ENCODE peak calls at places on chromosomes 1 and 21, in ten cellular contexts. One of them, this sample, is unnamed.

GRCh38 chr1:200909071-200909470 is 14.4 kb downstream of the INAVA start:
- DNase-seq in transverse colon: no peak
- DNase-seq in AG08395: no peak
- DNase-seq in stimulated activated CD4-positive, alpha-beta T cell treated with anti-CD3 and anti-CD28 coated beads, Interleukin-4, amount 100 ng/mL, for 24 hours: no peak
- DNase-seq in SHP77: no peak
- DNase-seq in mesothelial cell of epicardium: no peak
- DNase-seq in AG20443: no peak
- DNase-seq in cardiac muscle cell: no peak
- DNase-seq in pons: no peak
- DNase-seq in NCI-H1105: no peak
- DNase-seq in this sample: no peak

GRCh38 chr1:209707308-209707707 is 2.7 kb downstream of the HSD11B1 start:
- DNase-seq in transverse colon: no peak
- DNase-seq in AG08395: no peak
- DNase-seq in stimulated activated CD4-positive, alpha-beta T cell treated with anti-CD3 and anti-CD28 coated beads, Interleukin-4, amount 100 ng/mL, for 24 hours: no peak
- DNase-seq in SHP77: no peak
- DNase-seq in mesothelial cell of epicardium: no peak
- DNase-seq in AG20443: no peak
- DNase-seq in cardiac muscle cell: no peak
- DNase-seq in pons: no peak
- DNase-seq in NCI-H1105: no peak
- DNase-seq in this sample: no peak

GRCh38 chr1:90707363-90707710 is 9.8 kb downstream of the BARHL2 start:
- DNase-seq in transverse colon: peak
- DNase-seq in AG08395: peak
- DNase-seq in stimulated activated CD4-positive, alpha-beta T cell treated with anti-CD3 and anti-CD28 coated beads, Interleukin-4, amount 100 ng/mL, for 24 hours: no peak
- DNase-seq in SHP77: no peak
- DNase-seq in mesothelial cell of epicardium: peak
- DNase-seq in AG20443: peak
- DNase-seq in cardiac muscle cell: peak
- DNase-seq in pons: no peak
- DNase-seq in NCI-H1105: no peak
- DNase-seq in this sample: no peak

GRCh38 chr1:89069955-89070354 is 4.9 kb upstream of the GBP1 start:
- DNase-seq in transverse colon: no peak
- DNase-seq in AG08395: no peak
- DNase-seq in stimulated activated CD4-positive, alpha-beta T cell treated with anti-CD3 and anti-CD28 coated beads, Interleukin-4, amount 100 ng/mL, for 24 hours: no peak
- DNase-seq in SHP77: no peak
- DNase-seq in mesothelial cell of epicardium: no peak
- DNase-seq in AG20443: no peak
- DNase-seq in cardiac muscle cell: no peak
- DNase-seq in pons: peak
- DNase-seq in NCI-H1105: no peak
- DNase-seq in this sample: no peak

GRCh38 chr1:1536938-1537546 is 3.4 kb downstream of the TMEM240 start:
- DNase-seq in transverse colon: no peak
- DNase-seq in AG08395: peak
- DNase-seq in stimulated activated CD4-positive, alpha-beta T cell treated with anti-CD3 and anti-CD28 coated beads, Interleukin-4, amount 100 ng/mL, for 24 hours: no peak
- DNase-seq in SHP77: no peak
- DNase-seq in mesothelial cell of epicardium: no peak
- DNase-seq in AG20443: no peak
- DNase-seq in cardiac muscle cell: no peak
- DNase-seq in pons: no peak
- DNase-seq in NCI-H1105: no peak
- DNase-seq in this sample: no peak

GRCh38 chr1:204278973-204279372 is 65.2 kb upstream of the GOLT1A start:
- DNase-seq in transverse colon: no peak
- DNase-seq in AG08395: no peak
- DNase-seq in stimulated activated CD4-positive, alpha-beta T cell treated with anti-CD3 and anti-CD28 coated beads, Interleukin-4, amount 100 ng/mL, for 24 hours: no peak
- DNase-seq in SHP77: no peak
- DNase-seq in mesothelial cell of epicardium: no peak
- DNase-seq in AG20443: no peak
- DNase-seq in cardiac muscle cell: no peak
- DNase-seq in pons: no peak
- DNase-seq in NCI-H1105: no peak
- DNase-seq in this sample: no peak

GRCh38 chr21:31509108-31510017 is 150.1 kb upstream of the SOD1 start:
- DNase-seq in transverse colon: peak
- DNase-seq in AG08395: no peak
- DNase-seq in stimulated activated CD4-positive, alpha-beta T cell treated with anti-CD3 and anti-CD28 coated beads, Interleukin-4, amount 100 ng/mL, for 24 hours: peak
- DNase-seq in SHP77: no peak
- DNase-seq in mesothelial cell of epicardium: no peak
- DNase-seq in AG20443: peak
- DNase-seq in cardiac muscle cell: peak
- DNase-seq in pons: no peak
- DNase-seq in NCI-H1105: no peak
- DNase-seq in this sample: no peak

GRCh38 chr1:7360526-7360925 is 410.6 kb upstream of the VAMP3 start:
- DNase-seq in transverse colon: no peak
- DNase-seq in AG08395: no peak
- DNase-seq in stimulated activated CD4-positive, alpha-beta T cell treated with anti-CD3 and anti-CD28 coated beads, Interleukin-4, amount 100 ng/mL, for 24 hours: no peak
- DNase-seq in SHP77: no peak
- DNase-seq in mesothelial cell of epicardium: no peak
- DNase-seq in AG20443: no peak
- DNase-seq in cardiac muscle cell: no peak
- DNase-seq in pons: no peak
- DNase-seq in NCI-H1105: no peak
- DNase-seq in this sample: no peak

GRCh38 chr1:150165622-150166612 is 16.2 kb downstream of the PLEKHO1 start:
- DNase-seq in transverse colon: peak
- DNase-seq in AG08395: peak
- DNase-seq in stimulated activated CD4-positive, alpha-beta T cell treated with anti-CD3 and anti-CD28 coated beads, Interleukin-4, amount 100 ng/mL, for 24 hours: peak
- DNase-seq in SHP77: peak
- DNase-seq in mesothelial cell of epicardium: no peak
- DNase-seq in AG20443: peak
- DNase-seq in cardiac muscle cell: peak
- DNase-seq in pons: no peak
- DNase-seq in NCI-H1105: peak
- DNase-seq in this sample: no peak

GRCh38 chr21:42724226-42724920 is 71.0 kb downstream of the PDE9A start:
- DNase-seq in transverse colon: peak
- DNase-seq in AG08395: peak
- DNase-seq in stimulated activated CD4-positive, alpha-beta T cell treated with anti-CD3 and anti-CD28 coated beads, Interleukin-4, amount 100 ng/mL, for 24 hours: no peak
- DNase-seq in SHP77: no peak
- DNase-seq in mesothelial cell of epicardium: no peak
- DNase-seq in AG20443: peak
- DNase-seq in cardiac muscle cell: peak
- DNase-seq in pons: no peak
- DNase-seq in NCI-H1105: no peak
- DNase-seq in this sample: no peak

GRCh38 chr1:22122273-22123070 is 20.4 kb downstream of the WNT4 start:
- DNase-seq in transverse colon: no peak
- DNase-seq in AG08395: no peak
- DNase-seq in stimulated activated CD4-positive, alpha-beta T cell treated with anti-CD3 and anti-CD28 coated beads, Interleukin-4, amount 100 ng/mL, for 24 hours: no peak
- DNase-seq in SHP77: no peak
- DNase-seq in mesothelial cell of epicardium: no peak
- DNase-seq in AG20443: no peak
- DNase-seq in cardiac muscle cell: no peak
- DNase-seq in pons: peak
- DNase-seq in NCI-H1105: no peak
- DNase-seq in this sample: no peak

GRCh38 chr1:37410815-37411214 is 63.6 kb upstream of the ZC3H12A start:
- DNase-seq in transverse colon: no peak
- DNase-seq in AG08395: peak
- DNase-seq in stimulated activated CD4-positive, alpha-beta T cell treated with anti-CD3 and anti-CD28 coated beads, Interleukin-4, amount 100 ng/mL, for 24 hours: no peak
- DNase-seq in SHP77: no peak
- DNase-seq in mesothelial cell of epicardium: peak
- DNase-seq in AG20443: peak
- DNase-seq in cardiac muscle cell: peak
- DNase-seq in pons: no peak
- DNase-seq in NCI-H1105: no peak
- DNase-seq in this sample: no peak

GRCh38 chr21:41766883-41767605 is at the start of gene RIPK4:
- DNase-seq in transverse colon: peak
- DNase-seq in AG08395: peak
- DNase-seq in stimulated activated CD4-positive, alpha-beta T cell treated with anti-CD3 and anti-CD28 coated beads, Interleukin-4, amount 100 ng/mL, for 24 hours: peak
- DNase-seq in SHP77: peak
- DNase-seq in mesothelial cell of epicardium: peak
- DNase-seq in AG20443: peak
- DNase-seq in cardiac muscle cell: no peak
- DNase-seq in pons: no peak
- DNase-seq in NCI-H1105: peak
- DNase-seq in this sample: no peak

GRCh38 chr1:177944673-177945014 is 25.2 kb downstream of the SEC16B start:
- DNase-seq in transverse colon: no peak
- DNase-seq in AG08395: no peak
- DNase-seq in stimulated activated CD4-positive, alpha-beta T cell treated with anti-CD3 and anti-CD28 coated beads, Interleukin-4, amount 100 ng/mL, for 24 hours: no peak
- DNase-seq in SHP77: no peak
- DNase-seq in mesothelial cell of epicardium: no peak
- DNase-seq in AG20443: no peak
- DNase-seq in cardiac muscle cell: peak
- DNase-seq in pons: no peak
- DNase-seq in NCI-H1105: no peak
- DNase-seq in this sample: no peak

GRCh38 chr1:236099622-236100021 is 34.7 kb upstream of the NID1 start:
- DNase-seq in transverse colon: no peak
- DNase-seq in AG08395: no peak
- DNase-seq in stimulated activated CD4-positive, alpha-beta T cell treated with anti-CD3 and anti-CD28 coated beads, Interleukin-4, amount 100 ng/mL, for 24 hours: no peak
- DNase-seq in SHP77: no peak
- DNase-seq in mesothelial cell of epicardium: no peak
- DNase-seq in AG20443: peak
- DNase-seq in cardiac muscle cell: peak
- DNase-seq in pons: no peak
- DNase-seq in NCI-H1105: no peak
- DNase-seq in this sample: no peak

GRCh38 chr1:7120863-7121621 is 335.8 kb downstream of the CAMTA1 start:
- DNase-seq in transverse colon: no peak
- DNase-seq in AG08395: no peak
- DNase-seq in stimulated activated CD4-positive, alpha-beta T cell treated with anti-CD3 and anti-CD28 coated beads, Interleukin-4, amount 100 ng/mL, for 24 hours: no peak
- DNase-seq in SHP77: no peak
- DNase-seq in mesothelial cell of epicardium: no peak
- DNase-seq in AG20443: no peak
- DNase-seq in cardiac muscle cell: no peak
- DNase-seq in pons: no peak
- DNase-seq in NCI-H1105: no peak
- DNase-seq in this sample: no peak

GRCh38 chr1:179121159-179121938 is 39.5 kb downstream of the TOR3A start:
- DNase-seq in transverse colon: peak
- DNase-seq in AG08395: peak
- DNase-seq in stimulated activated CD4-positive, alpha-beta T cell treated with anti-CD3 and anti-CD28 coated beads, Interleukin-4, amount 100 ng/mL, for 24 hours: peak
- DNase-seq in SHP77: no peak
- DNase-seq in mesothelial cell of epicardium: no peak
- DNase-seq in AG20443: no peak
- DNase-seq in cardiac muscle cell: peak
- DNase-seq in pons: peak
- DNase-seq in NCI-H1105: no peak
- DNase-seq in this sample: peak

GRCh38 chr1:212934050-212934449 is 16.3 kb upstream of the VASH2 start:
- DNase-seq in transverse colon: no peak
- DNase-seq in AG08395: no peak
- DNase-seq in stimulated activated CD4-positive, alpha-beta T cell treated with anti-CD3 and anti-CD28 coated beads, Interleukin-4, amount 100 ng/mL, for 24 hours: no peak
- DNase-seq in SHP77: no peak
- DNase-seq in mesothelial cell of epicardium: no peak
- DNase-seq in AG20443: no peak
- DNase-seq in cardiac muscle cell: no peak
- DNase-seq in pons: no peak
- DNase-seq in NCI-H1105: no peak
- DNase-seq in this sample: no peak

GRCh38 chr1:24117722-24118409 is 5.9 kb upstream of the MYOM3 start:
- DNase-seq in transverse colon: peak
- DNase-seq in AG08395: peak
- DNase-seq in stimulated activated CD4-positive, alpha-beta T cell treated with anti-CD3 and anti-CD28 coated beads, Interleukin-4, amount 100 ng/mL, for 24 hours: no peak
- DNase-seq in SHP77: no peak
- DNase-seq in mesothelial cell of epicardium: no peak
- DNase-seq in AG20443: peak
- DNase-seq in cardiac muscle cell: no peak
- DNase-seq in pons: no peak
- DNase-seq in NCI-H1105: no peak
- DNase-seq in this sample: no peak

GRCh38 chr1:230144010-230144614 is 77.1 kb downstream of the GALNT2 start:
- DNase-seq in transverse colon: no peak
- DNase-seq in AG08395: no peak
- DNase-seq in stimulated activated CD4-positive, alpha-beta T cell treated with anti-CD3 and anti-CD28 coated beads, Interleukin-4, amount 100 ng/mL, for 24 hours: no peak
- DNase-seq in SHP77: no peak
- DNase-seq in mesothelial cell of epicardium: no peak
- DNase-seq in AG20443: no peak
- DNase-seq in cardiac muscle cell: no peak
- DNase-seq in pons: no peak
- DNase-seq in NCI-H1105: no peak
- DNase-seq in this sample: no peak

GRCh38 chr1:119968068-119968492 is 71.8 kb upstream of the ADAM30 start:
- DNase-seq in transverse colon: peak
- DNase-seq in AG08395: peak
- DNase-seq in stimulated activated CD4-positive, alpha-beta T cell treated with anti-CD3 and anti-CD28 coated beads, Interleukin-4, amount 100 ng/mL, for 24 hours: peak
- DNase-seq in SHP77: peak
- DNase-seq in mesothelial cell of epicardium: no peak
- DNase-seq in AG20443: peak
- DNase-seq in cardiac muscle cell: peak
- DNase-seq in pons: peak
- DNase-seq in NCI-H1105: peak
- DNase-seq in this sample: peak

GRCh38 chr1:46605242-46605641 is 1.2 kb upstream of the MKNK1 start:
- DNase-seq in transverse colon: no peak
- DNase-seq in AG08395: no peak
- DNase-seq in stimulated activated CD4-positive, alpha-beta T cell treated with anti-CD3 and anti-CD28 coated beads, Interleukin-4, amount 100 ng/mL, for 24 hours: no peak
- DNase-seq in SHP77: no peak
- DNase-seq in mesothelial cell of epicardium: no peak
- DNase-seq in AG20443: no peak
- DNase-seq in cardiac muscle cell: no peak
- DNase-seq in pons: no peak
- DNase-seq in NCI-H1105: no peak
- DNase-seq in this sample: no peak

This sample was measured in memory B cell.